ENCODE peak calls at places on chromosomes 12 and 14, in four cellular contexts. One of them, this sample, is unnamed.

GRCh38 chr12:65825573-65826512 is 1.6 kb downstream of the HMGA2 start:
- DNase-seq in MM.1S: peak
- DNase-seq in aorta: peak
- DNase-seq in small intestine: peak
- DNase-seq in this sample: no peak

GRCh38 chr14:103705158-103705523 is 10.1 kb downstream of the XRCC3 start:
- DNase-seq in MM.1S: no peak
- DNase-seq in aorta: peak
- DNase-seq in small intestine: no peak
- DNase-seq in this sample: no peak

GRCh38 chr14:101561145-101561896 is at the start of gene DIO3:
- DNase-seq in MM.1S: no peak
- DNase-seq in aorta: no peak
- DNase-seq in small intestine: no peak
- DNase-seq in this sample: no peak

GRCh38 chr12:11711675-11712327 is 62.3 kb downstream of the ETV6 start:
- DNase-seq in MM.1S: no peak
- DNase-seq in aorta: no peak
- DNase-seq in small intestine: no peak
- DNase-seq in this sample: no peak

GRCh38 chr14:101464310-101464983 is 96.8 kb upstream of the DIO3 start:
- DNase-seq in MM.1S: no peak
- DNase-seq in aorta: no peak
- DNase-seq in small intestine: no peak
- DNase-seq in this sample: no peak

GRCh38 chr12:125371023-125371422 is 305.8 kb downstream of the AACS start:
- DNase-seq in MM.1S: no peak
- DNase-seq in aorta: no peak
- DNase-seq in small intestine: no peak
- DNase-seq in this sample: no peak

GRCh38 chr14:50335989-50336391 is 23.9 kb downstream of the DMAC2L start:
- DNase-seq in MM.1S: peak
- DNase-seq in aorta: no peak
- DNase-seq in small intestine: no peak
- DNase-seq in this sample: no peak

GRCh38 chr14:55913324-55914035 is 204.7 kb upstream of the PELI2 start:
- DNase-seq in MM.1S: no peak
- DNase-seq in aorta: peak
- DNase-seq in small intestine: no peak
- DNase-seq in this sample: no peak

GRCh38 chr12:4434299-4434698 is 11.3 kb downstream of the FGF6 start:
- DNase-seq in MM.1S: no peak
- DNase-seq in aorta: no peak
- DNase-seq in small intestine: no peak
- DNase-seq in this sample: no peak

GRCh38 chr12:13454991-13455696 is 258.6 kb downstream of the EMP1 start:
- DNase-seq in MM.1S: no peak
- DNase-seq in aorta: no peak
- DNase-seq in small intestine: no peak
- DNase-seq in this sample: no peak

GRCh38 chr12:106978035-106978800 is 8.7 kb downstream of the MTERF2 start:
- DNase-seq in MM.1S: no peak
- DNase-seq in aorta: peak
- DNase-seq in small intestine: peak
- DNase-seq in this sample: no peak

GRCh38 chr14:30125322-30125944 is 197.8 kb upstream of the PRKD1 start:
- DNase-seq in MM.1S: no peak
- DNase-seq in aorta: no peak
- DNase-seq in small intestine: no peak
- DNase-seq in this sample: no peak

GRCh38 chr12:85821759-85822158 is 14.4 kb downstream of the RASSF9 start:
- DNase-seq in MM.1S: no peak
- DNase-seq in aorta: no peak
- DNase-seq in small intestine: peak
- DNase-seq in this sample: no peak

GRCh38 chr14:75711796-75712211 is 50.8 kb downstream of the TTLL5 start:
- DNase-seq in MM.1S: no peak
- DNase-seq in aorta: peak
- DNase-seq in small intestine: no peak
- DNase-seq in this sample: no peak

GRCh38 chr12:12791756-12792346 is 6.4 kb downstream of the APOLD1 start:
- DNase-seq in MM.1S: no peak
- DNase-seq in aorta: no peak
- DNase-seq in small intestine: no peak
- DNase-seq in this sample: no peak

GRCh38 chr12:104426926-104427546 is 29.7 kb upstream of the CHST11 start:
- DNase-seq in MM.1S: no peak
- DNase-seq in aorta: no peak
- DNase-seq in small intestine: no peak
- DNase-seq in this sample: no peak

GRCh38 chr12:49283541-49284429 is 11.2 kb upstream of the PRPH start:
- DNase-seq in MM.1S: no peak
- DNase-seq in aorta: no peak
- DNase-seq in small intestine: no peak
- DNase-seq in this sample: no peak

GRCh38 chr12:44223736-44224135 is 387.9 kb downstream of the TMEM117 start:
- DNase-seq in MM.1S: no peak
- DNase-seq in aorta: no peak
- DNase-seq in small intestine: no peak
- DNase-seq in this sample: no peak

GRCh38 chr12:26878661-26879119 is 45.7 kb upstream of the ITPR2 start:
- DNase-seq in MM.1S: peak
- DNase-seq in aorta: peak
- DNase-seq in small intestine: peak
- DNase-seq in this sample: no peak

GRCh38 chr12:52971701-52972329 is 22.9 kb downstream of the KRT18 start:
- DNase-seq in MM.1S: no peak
- DNase-seq in aorta: no peak
- DNase-seq in small intestine: peak
- DNase-seq in this sample: no peak

GRCh38 chr12:49496417-49497360 is 42.1 kb upstream of the KCNH3 start:
- DNase-seq in MM.1S: no peak
- DNase-seq in aorta: no peak
- DNase-seq in small intestine: no peak
- DNase-seq in this sample: no peak

GRCh38 chr14:63544641-63545234 is 1.6 kb upstream of the PPP2R5E start:
- DNase-seq in MM.1S: peak
- DNase-seq in aorta: no peak
- DNase-seq in small intestine: no peak
- DNase-seq in this sample: no peak
- H3K4me3 ChIP-seq in MM.1S: peak
- H3K4me3 ChIP-seq in aorta: no peak
- H3K4me3 ChIP-seq in small intestine: no peak
- H3K4me3 ChIP-seq in this sample: peak

DNA sequence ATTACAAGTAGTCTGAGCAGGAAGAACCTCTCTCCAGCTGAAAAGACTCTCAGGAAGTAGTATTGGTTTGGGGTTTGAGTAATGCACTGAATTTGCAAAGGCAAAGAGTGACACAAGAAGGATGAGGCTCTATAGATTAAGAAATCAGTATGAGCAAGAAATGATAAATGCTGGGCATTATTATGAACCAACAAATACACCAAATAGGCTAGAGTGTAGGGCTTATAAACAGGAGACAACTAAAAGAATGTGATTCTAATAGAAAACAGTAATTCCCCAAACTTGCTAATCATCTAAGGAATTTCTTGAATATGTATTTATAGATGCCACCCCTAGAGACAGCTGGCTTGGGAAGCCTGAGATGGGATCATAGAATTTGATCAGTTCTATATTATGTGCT is 2.6 kb upstream of the SLC35E3 start:
- DNase-seq in MM.1S: no peak
- DNase-seq in aorta: no peak
- DNase-seq in small intestine: no peak
- DNase-seq in this sample: no peak
- H3K27ac ChIP-seq in MM.1S: no peak
- H3K27ac ChIP-seq in aorta: no peak
- H3K27ac ChIP-seq in small intestine: no peak
- H3K27ac ChIP-seq in this sample: no peak

GRCh38 chr12:99824900-99825562 is 159.7 kb downstream of the ANKS1B start:
- DNase-seq in MM.1S: no peak
- DNase-seq in aorta: peak
- DNase-seq in small intestine: no peak
- DNase-seq in this sample: no peak
- H3K4me3 ChIP-seq in MM.1S: no peak
- H3K4me3 ChIP-seq in aorta: peak
- H3K4me3 ChIP-seq in small intestine: no peak
- H3K4me3 ChIP-seq in this sample: no peak

GRCh38 chr14:23573384-23573783 is 5.2 kb downstream of the JPH4 start:
- DNase-seq in MM.1S: no peak
- DNase-seq in aorta: no peak
- DNase-seq in small intestine: no peak
- DNase-seq in this sample: no peak

GRCh38 chr14:23570806-23571483 is 3.4 kb upstream of the AP1G2 start:
- DNase-seq in MM.1S: no peak
- DNase-seq in aorta: no peak
- DNase-seq in small intestine: no peak
- DNase-seq in this sample: no peak

GRCh38 chr14:23571701-23572523 is 4.3 kb upstream of the AP1G2 start:
- DNase-seq in MM.1S: no peak
- DNase-seq in aorta: peak
- DNase-seq in small intestine: no peak
- DNase-seq in this sample: no peak

GRCh38 chr14:23572524-23572828 is 4.9 kb upstream of the AP1G2 start:
- DNase-seq in MM.1S: no peak
- DNase-seq in aorta: no peak
- DNase-seq in small intestine: no peak
- DNase-seq in this sample: no peak

GRCh38 chr14:23572841-23573240 is 5.2 kb upstream of the AP1G2 start:
- DNase-seq in MM.1S: no peak
- DNase-seq in aorta: peak
- DNase-seq in small intestine: no peak
- DNase-seq in this sample: no peak
- H3K27ac ChIP-seq in MM.1S: no peak
- H3K27ac ChIP-seq in aorta: no peak
- H3K27ac ChIP-seq in small intestine: no peak
- H3K27ac ChIP-seq in this sample: no peak

GRCh38 chr12:68030248-68030647 is 41.0 kb downstream of the IFNG-AS1 start:
- DNase-seq in MM.1S: no peak
- DNase-seq in aorta: no peak
- DNase-seq in small intestine: no peak
- DNase-seq in this sample: no peak

GRCh38 chr12:68034567-68034966 is 45.3 kb downstream of the IFNG-AS1 start:
- DNase-seq in MM.1S: no peak
- DNase-seq in aorta: no peak
- DNase-seq in small intestine: peak
- DNase-seq in this sample: no peak

GRCh38 chr12:68031174-68031573 is 41.9 kb downstream of the IFNG-AS1 start:
- DNase-seq in MM.1S: no peak
- DNase-seq in aorta: no peak
- DNase-seq in small intestine: no peak
- DNase-seq in this sample: no peak

GRCh38 chr12:68028647-68029046 is 39.4 kb downstream of the IFNG-AS1 start:
- DNase-seq in MM.1S: no peak
- DNase-seq in aorta: no peak
- DNase-seq in small intestine: no peak
- DNase-seq in this sample: no peak

DNA sequence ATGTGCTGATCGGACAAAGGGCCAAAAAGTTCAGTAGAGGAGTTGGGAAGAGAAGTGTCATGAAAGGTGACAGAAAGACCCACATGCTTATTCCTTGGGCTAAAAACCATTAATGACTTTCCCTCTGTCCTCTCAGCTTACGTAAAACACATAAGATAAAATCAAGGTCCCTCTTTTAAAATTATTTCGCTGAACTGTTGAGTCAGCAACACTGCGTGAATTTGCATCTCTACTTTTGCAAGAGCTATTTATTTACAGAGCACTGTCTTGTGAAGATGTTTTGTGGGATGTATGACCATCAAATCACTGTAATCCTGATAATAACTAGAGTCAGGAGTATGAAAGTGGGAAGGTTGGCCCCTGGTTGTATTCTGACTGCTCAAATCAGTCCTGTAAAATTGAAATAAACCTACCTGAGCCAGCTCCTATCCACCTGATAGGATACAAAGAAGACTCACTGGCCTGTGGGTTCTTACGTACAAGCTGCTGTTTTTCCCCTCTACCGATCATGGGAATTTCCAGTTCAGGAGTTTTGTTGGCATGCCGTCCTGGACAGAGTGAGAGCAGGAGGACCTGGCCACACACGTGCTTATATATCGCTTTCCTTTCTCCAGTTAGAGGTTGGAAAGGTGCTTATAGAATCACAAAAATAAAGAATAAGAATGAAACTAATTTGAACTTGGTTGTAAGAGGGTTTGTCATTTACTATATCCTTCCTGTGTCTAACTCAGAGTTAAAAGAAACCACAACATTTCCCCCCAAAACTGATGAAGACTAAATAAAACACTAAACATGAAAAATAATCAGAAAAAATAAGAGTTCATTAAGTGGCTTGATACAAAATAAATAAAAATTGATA is 42.9 kb downstream of the IFNG-AS1 start:
- DNase-seq in MM.1S: no peak
- DNase-seq in aorta: no peak
- DNase-seq in small intestine: no peak
- DNase-seq in this sample: no peak
- H3K4me3 ChIP-seq in MM.1S: no peak
- H3K4me3 ChIP-seq in aorta: no peak
- H3K4me3 ChIP-seq in small intestine: no peak
- H3K4me3 ChIP-seq in this sample: no peak

GRCh38 chr14:90455100-90455571 is 58.3 kb downstream of the CALM1 start:
- DNase-seq in MM.1S: no peak
- DNase-seq in aorta: no peak
- DNase-seq in small intestine: peak
- DNase-seq in this sample: no peak
- H3K27ac ChIP-seq in MM.1S: no peak
- H3K27ac ChIP-seq in aorta: no peak
- H3K27ac ChIP-seq in small intestine: no peak
- H3K27ac ChIP-seq in this sample: no peak

DNA sequence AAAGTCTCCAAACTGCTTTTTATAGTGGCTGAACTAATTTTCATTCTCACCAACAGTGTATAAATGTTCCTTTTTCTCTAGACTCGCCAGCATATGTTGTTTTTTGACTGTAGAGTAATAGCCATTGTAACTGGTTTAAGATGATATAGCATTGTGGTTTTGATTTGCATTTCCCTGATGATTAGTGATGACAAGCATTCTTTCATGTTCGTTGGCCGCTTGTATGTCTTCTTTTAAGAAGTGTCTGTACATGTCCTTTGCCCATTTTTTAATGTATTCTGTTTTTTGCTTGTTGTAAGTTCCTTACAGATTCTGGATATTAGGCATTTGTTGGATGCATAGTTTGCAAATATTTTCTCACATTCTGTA is 404.9 kb downstream of the FLRT2 start:
- DNase-seq in MM.1S: peak
- DNase-seq in aorta: no peak
- DNase-seq in small intestine: peak
- DNase-seq in this sample: no peak
- H3K4me3 ChIP-seq in MM.1S: peak
- H3K4me3 ChIP-seq in aorta: no peak
- H3K4me3 ChIP-seq in small intestine: peak
- H3K4me3 ChIP-seq in this sample: peak

GRCh38 chr14:59918824-59919581 is 941 bp upstream of the LRRC9 start:
- DNase-seq in MM.1S: no peak
- DNase-seq in aorta: peak
- DNase-seq in small intestine: no peak
- DNase-seq in this sample: peak
- H3K27ac ChIP-seq in MM.1S: no peak
- H3K27ac ChIP-seq in aorta: no peak
- H3K27ac ChIP-seq in small intestine: no peak
- H3K27ac ChIP-seq in this sample: no peak